ENCODE peak calls at places on chromosome 19, in eight cellular contexts. G is amniotic stem cell; E is HFF-Myc; T is upper lobe of right lung; U is stimulated activated CD4-positive, alpha-beta T cell treated with anti-CD3 and anti-CD28 coated beads, TNF-alpha, amount 100 ng/mL, for 24 hours; R is HTR-8/SVneo; S is NCI-H1092; Z is GOT3. C is an unnamed sample.

GRCh38 chr19:29881386-29881785 is 60.7 kb upstream of the URI1 start:
- DNase-seq in R (no peak), E (no peak), Z (no peak), U (no peak), T (no peak), G (no peak), S (no peak), C (no peak)

GRCh38 chr19:42324655-42325307 is 654 bp upstream of the MEGF8 start:
- DNase-seq in S (no peak), R (no peak), U (no peak), Z (no peak), E (no peak), T (no peak), G (no peak), C (no peak)

GRCh38 chr19:14434543-14435319 is 1.6 kb downstream of the PKN1 start:
- DNase-seq in G (peak), U (peak), Z (no peak), R (peak), T (peak), S (no peak), E (peak), C (peak)

GRCh38 chr19:48397636-48398328 is 4.3 kb downstream of the GRIN2D start:
- DNase-seq in Z (no peak), T (no peak), S (no peak), E (no peak), G (no peak), R (no peak), U (no peak), C (no peak)

GRCh38 chr19:52716578-52716977 is 18.3 kb downstream of the ZNF611 start:
- DNase-seq in G (no peak), E (no peak), Z (no peak), U (no peak), S (no peak), T (no peak), R (no peak), C (no peak)

GRCh38 chr19:10899171-10899653 is 27.9 kb downstream of the CARM1 start:
- DNase-seq in Z (no peak), T (peak), R (no peak), S (peak), U (no peak), G (no peak), E (no peak), C (no peak)

GRCh38 chr19:38318595-38319142 is 976 bp upstream of the KCNK6 start:
- DNase-seq in U (no peak), R (no peak), T (no peak), G (no peak), Z (no peak), S (no peak), E (no peak), C (no peak)

GRCh38 chr19:5903054-5903501 is 512 bp downstream of the NDUFA11 start:
- DNase-seq in Z (no peak), E (no peak), S (no peak), U (no peak), T (no peak), G (no peak), R (no peak), C (peak)

C was measured in dermis microvascular lymphatic vessel endothelial cell.